ENCODE peak calls at places on chromosomes 6 and 20, in ten cellular contexts. X, G, S, U, M, Q, D, H, P and B are unnamed samples.

GRCh38 chr6:169395080-169395805 is 141.6 kb upstream of the THBS2 start:
- DNase-seq in X (no peak), G (no peak), S (peak), U (no peak), M (no peak), Q (no peak), D (peak), H (no peak), P (no peak), B (no peak)

GRCh38 chr6:42025066-42025789 is 25.1 kb upstream of the TAF8 start:
- DNase-seq in X (no peak), G (no peak), S (no peak), U (no peak), M (peak), Q (no peak), D (no peak), H (no peak), P (no peak), B (no peak)

GRCh38 chr20:61435184-61435822 is 183.2 kb downstream of the CDH4 start:
- DNase-seq in X (no peak), G (no peak), S (no peak), U (no peak), M (no peak), Q (no peak), D (no peak), H (no peak), P (no peak), B (no peak)

GRCh38 chr6:71852951-71853350 is 33.4 kb upstream of the RIMS1 start:
- DNase-seq in X (no peak), G (peak), S (no peak), U (no peak), M (no peak), Q (no peak), D (no peak), H (no peak), P (no peak), B (no peak)

GRCh38 chr20:63096681-63097335 is 90.0 kb upstream of the BHLHE23 start:
- DNase-seq in X (no peak), G (peak), S (no peak), U (no peak), M (no peak), Q (no peak), D (no peak), H (peak), P (no peak), B (no peak)

GRCh38 chr6:68235192-68235812 is 399.8 kb upstream of the ADGRB3 start:
- DNase-seq in X (no peak), G (no peak), S (no peak), U (no peak), M (no peak), Q (no peak), D (no peak), H (no peak), P (no peak), B (no peak)

GRCh38 chr20:62623488-62624324 is 18.6 kb upstream of the SLCO4A1 start:
- DNase-seq in X (peak), G (peak), S (peak), U (peak), M (peak), Q (peak), D (peak), H (peak), P (peak), B (peak)

GRCh38 chr6:106731144-106731842 is 101.9 kb downstream of the QRSL1 start:
- DNase-seq in X (no peak), G (no peak), S (no peak), U (no peak), M (no peak), Q (no peak), D (no peak), H (no peak), P (no peak), B (no peak)

GRCh38 chr6:42193491-42193894 is 1.3 kb downstream of the GUCA1B start:
- DNase-seq in X (no peak), G (no peak), S (no peak), U (no peak), M (no peak), Q (no peak), D (peak), H (no peak), P (no peak), B (no peak)

GRCh38 chr20:62805365-62805710 is 703 bp downstream of the OGFR start:
- DNase-seq in X (no peak), G (no peak), S (no peak), U (peak), M (no peak), Q (no peak), D (no peak), H (no peak), P (peak), B (no peak)

GRCh38 chr6:139567095-139567494 is 192.6 kb upstream of the CITED2 start:
- DNase-seq in X (no peak), G (no peak), S (no peak), U (no peak), M (no peak), Q (no peak), D (no peak), H (no peak), P (no peak), B (no peak)

GRCh38 chr20:49907405-49908257 is 7.7 kb downstream of the SPATA2 start:
- DNase-seq in X (no peak), G (no peak), S (no peak), U (no peak), M (no peak), Q (no peak), D (no peak), H (no peak), P (no peak), B (no peak)

GRCh38 chr20:53565254-53565653 is 28.4 kb downstream of the ZNF217 start:
- DNase-seq in X (no peak), G (no peak), S (no peak), U (no peak), M (no peak), Q (no peak), D (no peak), H (peak), P (peak), B (no peak)

GRCh38 chr6:76230711-76231110 is 158.2 kb upstream of the IMPG1 start:
- DNase-seq in X (no peak), G (no peak), S (no peak), U (no peak), M (no peak), Q (no peak), D (peak), H (no peak), P (no peak), B (peak)

GRCh38 chr20:46118481-46119020 is 437 bp downstream of the CD40 start:
- DNase-seq in X (no peak), G (peak), S (no peak), U (no peak), M (peak), Q (no peak), D (no peak), H (peak), P (no peak), B (no peak)

GRCh38 chr20:35490736-35491181 is 35.4 kb downstream of the CEP250 start:
- DNase-seq in X (no peak), G (no peak), S (peak), U (no peak), M (peak), Q (no peak), D (no peak), H (no peak), P (peak), B (no peak)

GRCh38 chr20:1844723-1845523 is 50.3 kb upstream of the SIRPA start:
- DNase-seq in X (no peak), G (peak), S (peak), U (no peak), M (peak), Q (no peak), D (no peak), H (no peak), P (peak), B (no peak)

GRCh38 chr20:45179166-45179565 is 4.5 kb downstream of the PI3 start:
- DNase-seq in X (no peak), G (no peak), S (no peak), U (no peak), M (no peak), Q (no peak), D (no peak), H (no peak), P (no peak), B (no peak)

GRCh38 chr20:51315390-51315789 is 227.1 kb downstream of the NFATC2 start:
- DNase-seq in X (no peak), G (no peak), S (no peak), U (no peak), M (no peak), Q (no peak), D (no peak), H (no peak), P (no peak), B (no peak)

GRCh38 chr20:33005908-33006775 is 1.4 kb upstream of the BPIFB2 start:
- DNase-seq in X (no peak), G (no peak), S (no peak), U (no peak), M (no peak), Q (no peak), D (no peak), H (no peak), P (no peak), B (no peak)

GRCh38 chr6:148760568-148761531 is 14.0 kb downstream of the UST start:
- DNase-seq in X (peak), G (peak), S (peak), U (peak), M (peak), Q (no peak), D (peak), H (peak), P (peak), B (peak)

GRCh38 chr20:37567671-37568588 is 40.3 kb upstream of the BLCAP start:
- DNase-seq in X (no peak), G (no peak), S (no peak), U (peak), M (no peak), Q (no peak), D (no peak), H (peak), P (peak), B (peak)

GRCh38 chr6:15183979-15184378 is 61.9 kb upstream of the JARID2 start:
- DNase-seq in X (no peak), G (no peak), S (no peak), U (no peak), M (no peak), Q (no peak), D (no peak), H (no peak), P (no peak), B (no peak)

GRCh38 chr20:60930023-60930790 is 321.9 kb upstream of the CDH4 start:
- DNase-seq in X (no peak), G (no peak), S (no peak), U (no peak), M (no peak), Q (no peak), D (no peak), H (no peak), P (no peak), B (no peak)

GRCh38 chr6:49980898-49981297 is 11.5 kb upstream of the DEFB113 start:
- DNase-seq in X (no peak), G (no peak), S (no peak), U (no peak), M (no peak), Q (no peak), D (peak), H (no peak), P (no peak), B (no peak)

GRCh38 chr6:79421707-79422484 is 115.3 kb downstream of the LCA5 start:
- DNase-seq in X (no peak), G (no peak), S (no peak), U (peak), M (no peak), Q (no peak), D (peak), H (no peak), P (no peak), B (peak)

GRCh38 chr6:27591660-27592059 is 118.8 kb upstream of the ZNF184 start:
- DNase-seq in X (no peak), G (no peak), S (no peak), U (peak), M (no peak), Q (peak), D (peak), H (no peak), P (no peak), B (peak)

GRCh38 chr20:58550661-58551060 is 35.5 kb upstream of the APCDD1L start:
- DNase-seq in X (no peak), G (no peak), S (no peak), U (no peak), M (no peak), Q (no peak), D (no peak), H (peak), P (no peak), B (no peak)

GRCh38 chr6:14316911-14317535 is 199.5 kb downstream of the CD83 start:
- DNase-seq in X (no peak), G (no peak), S (no peak), U (no peak), M (peak), Q (no peak), D (no peak), H (no peak), P (peak), B (peak)

GRCh38 chr20:8018928-8019177 is 708 bp downstream of the TMX4 start:
- DNase-seq in X (no peak), G (no peak), S (no peak), U (peak), M (no peak), Q (peak), D (no peak), H (no peak), P (no peak), B (peak)

GRCh38 chr20:49385471-49385870 is 97.0 kb downstream of the KCNB1 start:
- DNase-seq in X (no peak), G (no peak), S (no peak), U (peak), M (no peak), Q (no peak), D (peak), H (no peak), P (no peak), B (peak)

GRCh38 chr6:41694815-41695536 is 40.4 kb downstream of the TFEB start:
- DNase-seq in X (no peak), G (no peak), S (no peak), U (no peak), M (no peak), Q (no peak), D (no peak), H (no peak), P (no peak), B (no peak)

GRCh38 chr6:96015321-96015790 is 418 bp upstream of the FUT9 start:
- DNase-seq in X (no peak), G (no peak), S (no peak), U (peak), M (no peak), Q (no peak), D (no peak), H (no peak), P (no peak), B (peak)

GRCh38 chr6:7559196-7559595 is 17.7 kb downstream of the DSP start:
- DNase-seq in X (no peak), G (no peak), S (no peak), U (no peak), M (no peak), Q (no peak), D (no peak), H (no peak), P (no peak), B (no peak)

GRCh38 chr20:17854307-17854903 is 114.2 kb downstream of the SNX5 start:
- DNase-seq in X (peak), G (no peak), S (no peak), U (peak), M (no peak), Q (no peak), D (peak), H (no peak), P (no peak), B (peak)

GRCh38 chr6:318265-318890 is 26.1 kb downstream of the DUSP22 start:
- DNase-seq in X (no peak), G (no peak), S (no peak), U (no peak), M (no peak), Q (no peak), D (no peak), H (no peak), P (no peak), B (no peak)

GRCh38 chr20:59178983-59179595 is 15.5 kb downstream of the ZNF831 start:
- DNase-seq in X (no peak), G (no peak), S (no peak), U (no peak), M (no peak), Q (no peak), D (no peak), H (no peak), P (no peak), B (no peak)

GRCh38 chr6:46688117-46688965 is 656 bp downstream of the TDRD6 start:
- DNase-seq in X (no peak), G (no peak), S (no peak), U (no peak), M (no peak), Q (no peak), D (no peak), H (no peak), P (no peak), B (no peak)